ENCODE peak calls at places on chromosomes 4 and X, in four cellular contexts. One of them, this sample, is unnamed.

GRCh38 chr4:87078987-87079469 is 141.4 kb downstream of the KLHL8 start:
- DNase-seq in M059J: no peak
- DNase-seq in Panc1: no peak
- DNase-seq in stimulated activated CD8-positive, alpha-beta memory T cell treated with anti-CD3 and anti-CD28 coated beads, Interleukin-12 subunit alpha, Interleukin-12 subunit beta, amount 100 ng/mL, for 4 hours: no peak
- DNase-seq in this sample: no peak

GRCh38 chrX:129741880-129742758 is 3.3 kb downstream of the XPNPEP2 start:
- DNase-seq in M059J: no peak
- DNase-seq in Panc1: no peak
- DNase-seq in stimulated activated CD8-positive, alpha-beta memory T cell treated with anti-CD3 and anti-CD28 coated beads, Interleukin-12 subunit alpha, Interleukin-12 subunit beta, amount 100 ng/mL, for 4 hours: no peak
- DNase-seq in this sample: no peak

GRCh38 chr4:40750461-40751258 is 905 bp downstream of the NSUN7 start:
- DNase-seq in stimulated activated CD8-positive, alpha-beta memory T cell treated with anti-CD3 and anti-CD28 coated beads, Interleukin-12 subunit alpha, Interleukin-12 subunit beta, amount 100 ng/mL, for 4 hours: no peak
- DNase-seq in Panc1: no peak
- DNase-seq in M059J: peak
- DNase-seq in this sample: no peak

GRCh38 chrX:46572295-46572936 is 1.1 kb upstream of the CHST7 start:
- DNase-seq in Panc1: no peak
- DNase-seq in stimulated activated CD8-positive, alpha-beta memory T cell treated with anti-CD3 and anti-CD28 coated beads, Interleukin-12 subunit alpha, Interleukin-12 subunit beta, amount 100 ng/mL, for 4 hours: no peak
- DNase-seq in M059J: no peak
- DNase-seq in this sample: no peak

GRCh38 chr4:3416821-3417221 is 24.9 kb upstream of the HGFAC start:
- DNase-seq in Panc1: no peak
- DNase-seq in M059J: no peak
- DNase-seq in stimulated activated CD8-positive, alpha-beta memory T cell treated with anti-CD3 and anti-CD28 coated beads, Interleukin-12 subunit alpha, Interleukin-12 subunit beta, amount 100 ng/mL, for 4 hours: no peak
- DNase-seq in this sample: no peak

GRCh38 chr4:181601118-181601517 is 642.1 kb upstream of the TENM3 start:
- DNase-seq in Panc1: no peak
- DNase-seq in stimulated activated CD8-positive, alpha-beta memory T cell treated with anti-CD3 and anti-CD28 coated beads, Interleukin-12 subunit alpha, Interleukin-12 subunit beta, amount 100 ng/mL, for 4 hours: no peak
- DNase-seq in M059J: peak
- DNase-seq in this sample: no peak

GRCh38 chr4:68865178-68865638 is 49.4 kb downstream of the UGT2B10 start:
- DNase-seq in M059J: no peak
- DNase-seq in Panc1: no peak
- DNase-seq in stimulated activated CD8-positive, alpha-beta memory T cell treated with anti-CD3 and anti-CD28 coated beads, Interleukin-12 subunit alpha, Interleukin-12 subunit beta, amount 100 ng/mL, for 4 hours: no peak
- DNase-seq in this sample: no peak

GRCh38 chrX:78075787-78076389 is 28.2 kb upstream of the PGK1 start:
- DNase-seq in M059J: peak
- DNase-seq in Panc1: no peak
- DNase-seq in stimulated activated CD8-positive, alpha-beta memory T cell treated with anti-CD3 and anti-CD28 coated beads, Interleukin-12 subunit alpha, Interleukin-12 subunit beta, amount 100 ng/mL, for 4 hours: no peak
- DNase-seq in this sample: no peak

GRCh38 chr4:158446106-158446505 is 75.6 kb upstream of the RXFP1 start:
- DNase-seq in Panc1: no peak
- DNase-seq in M059J: no peak
- DNase-seq in stimulated activated CD8-positive, alpha-beta memory T cell treated with anti-CD3 and anti-CD28 coated beads, Interleukin-12 subunit alpha, Interleukin-12 subunit beta, amount 100 ng/mL, for 4 hours: no peak
- DNase-seq in this sample: no peak

GRCh38 chr4:187227907-187228699 is 504.4 kb upstream of the FAT1 start:
- DNase-seq in M059J: no peak
- DNase-seq in Panc1: no peak
- DNase-seq in stimulated activated CD8-positive, alpha-beta memory T cell treated with anti-CD3 and anti-CD28 coated beads, Interleukin-12 subunit alpha, Interleukin-12 subunit beta, amount 100 ng/mL, for 4 hours: no peak
- DNase-seq in this sample: no peak

GRCh38 chr4:143609492-143609891 is 91.0 kb downstream of the FREM3 start:
- DNase-seq in M059J: no peak
- DNase-seq in Panc1: no peak
- DNase-seq in stimulated activated CD8-positive, alpha-beta memory T cell treated with anti-CD3 and anti-CD28 coated beads, Interleukin-12 subunit alpha, Interleukin-12 subunit beta, amount 100 ng/mL, for 4 hours: no peak
- DNase-seq in this sample: no peak

GRCh38 chrX:110852180-110852579 is 56.6 kb upstream of the CHRDL1 start:
- DNase-seq in Panc1: no peak
- DNase-seq in M059J: peak
- DNase-seq in stimulated activated CD8-positive, alpha-beta memory T cell treated with anti-CD3 and anti-CD28 coated beads, Interleukin-12 subunit alpha, Interleukin-12 subunit beta, amount 100 ng/mL, for 4 hours: no peak
- DNase-seq in this sample: peak

GRCh38 chr4:2961411-2962098 is 1.7 kb downstream of the NOP14 start:
- DNase-seq in Panc1: no peak
- DNase-seq in stimulated activated CD8-positive, alpha-beta memory T cell treated with anti-CD3 and anti-CD28 coated beads, Interleukin-12 subunit alpha, Interleukin-12 subunit beta, amount 100 ng/mL, for 4 hours: no peak
- DNase-seq in M059J: no peak
- DNase-seq in this sample: no peak